ENCODE peak calls at places on chromosomes 3 and 15, in nine cellular contexts. T is germinal center, L is activated gamma-delta T cell treated with Interleukin-2 at 50 U/mL for 16 hours, M is esophagus squamous epithelium, X is GM06990, C is H4, F is right atrium auricular region, H is left colon, K is pancreas. J is an unnamed sample.

GRCh38 chr15:76337739-76338554 is 1.4 kb downstream of the ISL2 start:
- DNase-seq in X (peak; percentile 55), H (no peak), C (no peak), M (no peak), F (no peak), T (peak; percentile 23), L (no peak), K (no peak), J (peak; percentile 61)

GRCh38 chr15:58985443-58985842 is 2.0 kb upstream of the RNF111 start:
- DNase-seq in C (peak; percentile 13), F (peak; percentile 74), X (no peak), T (no peak), M (no peak), K (no peak), L (no peak), H (no peak), J (no peak)

GRCh38 chr15:23422946-23423708 is 23.9 kb downstream of the GOLGA6L2 start:
- DNase-seq in M (no peak), C (no peak), H (peak; percentile 10), K (no peak), T (no peak), F (no peak), L (no peak), X (no peak), J (no peak)

GRCh38 chr15:41494190-41494921 is 682 bp downstream of the ITPKA start:
- DNase-seq in T (peak; percentile 56), X (peak; percentile 59), L (peak; percentile 19), F (no peak), K (no peak), H (no peak), M (no peak), C (no peak), J (peak; percentile 72)

GRCh38 chr3:150140614-150141321 is 170.1 kb upstream of the PFN2 start:
- DNase-seq in X (no peak), K (no peak), F (no peak), M (no peak), H (no peak), T (no peak), L (no peak), C (no peak), J (no peak)

GRCh38 chr3:61250784-61251173 is 473 bp downstream of the FHIT start:
- DNase-seq in M (peak; percentile 8), C (no peak), F (no peak), H (peak; percentile 40), X (no peak), K (peak; percentile 50), L (no peak), T (peak; percentile 13), J (no peak)

GRCh38 chr3:118987466-118987865 is 47.2 kb downstream of the IGSF11 start:
- DNase-seq in L (no peak), C (peak; percentile 58), K (peak; percentile 82), H (no peak), F (peak; percentile 69), M (no peak), X (no peak), T (no peak), J (no peak)

GRCh38 chr3:159059395-159059794 is 257.5 kb downstream of the MFSD1 start:
- DNase-seq in M (no peak), H (no peak), C (no peak), K (no peak), L (no peak), T (no peak), X (no peak), F (no peak), J (no peak)

GRCh38 chr3:8557298-8557697 is 55.7 kb downstream of the LMCD1 start:
- DNase-seq in M (no peak), C (no peak), L (no peak), T (no peak), H (no peak), X (no peak), F (peak; percentile 73), K (no peak), J (no peak)

GRCh38 chr3:122973893-122974615 is 53.5 kb downstream of the SEMA5B start:
- DNase-seq in F (no peak), K (no peak), T (no peak), X (no peak), H (no peak), L (no peak), M (no peak), C (no peak), J (no peak)

J was measured in GM13977.